ENCODE peak calls at places on chromosomes 7 and 10, in six cellular contexts. X, S, V, J, P and D are unnamed samples.

GRCh38 chr7:107505997-107506682 is 36.3 kb downstream of the GPR22 start:
- DNase-seq in P (no peak), S (no peak), J (no peak), X (no peak), V (no peak), D (peak; percentile 47)

GRCh38 chr7:158774916-158775315 is 54.4 kb downstream of the ESYT2 start:
- DNase-seq in J (no peak), S (no peak), P (no peak), V (no peak), X (no peak), D (no peak)

GRCh38 chr10:61410353-61410752 is 42.8 kb downstream of the TMEM26 start:
- DNase-seq in V (no peak), X (no peak), P (peak; percentile 17), J (no peak), S (no peak), D (no peak)

GRCh38 chr10:131556061-131556896 is 244.8 kb upstream of the TCERG1L start:
- DNase-seq in S (no peak), J (no peak), V (no peak), P (no peak), X (no peak), D (no peak)

GRCh38 chr7:46178685-46179084 is 257.6 kb upstream of the IGFBP3 start:
- DNase-seq in V (peak; percentile 30), P (no peak), S (no peak), X (no peak), J (no peak), D (no peak)

GRCh38 chr10:78899996-78900714 is 168.6 kb upstream of the ZMIZ1 start:
- DNase-seq in X (peak; percentile 70), P (peak; percentile 60), S (peak; percentile 45), V (no peak), J (no peak), D (no peak)

GRCh38 chr7:132075573-132075972 is 500.7 kb downstream of the PLXNA4 start:
- DNase-seq in V (no peak), J (no peak), S (no peak), X (no peak), P (no peak), D (no peak)

GRCh38 chr7:155277385-155277994 is 20.2 kb upstream of the INSIG1 start:
- DNase-seq in V (no peak), J (peak; percentile 14), X (no peak), S (no peak), P (no peak), D (no peak)

GRCh38 chr7:122619664-122620063 is 79.3 kb downstream of the RNF133 start:
- DNase-seq in S (no peak), V (no peak), J (no peak), P (no peak), X (no peak), D (no peak)

GRCh38 chr7:8481752-8482446 is 48.5 kb downstream of the NXPH1 start:
- DNase-seq in V (no peak), J (no peak), X (no peak), S (no peak), P (no peak), D (no peak)

GRCh38 chr10:34223658-34224057 is 591.4 kb downstream of the PARD3 start:
- DNase-seq in J (no peak), P (no peak), S (no peak), X (no peak), V (no peak), D (no peak)

GRCh38 chr7:29854257-29854938 is 48.1 kb downstream of the WIPF3 start:
- DNase-seq in X (no peak), S (no peak), J (no peak), V (no peak), P (no peak), D (no peak)
- TF ChIP-seq CTCF in X (peak; percentile 10), S (no peak), J (no peak), V (peak; percentile 29), P (no peak), D (no peak)

DNA sequence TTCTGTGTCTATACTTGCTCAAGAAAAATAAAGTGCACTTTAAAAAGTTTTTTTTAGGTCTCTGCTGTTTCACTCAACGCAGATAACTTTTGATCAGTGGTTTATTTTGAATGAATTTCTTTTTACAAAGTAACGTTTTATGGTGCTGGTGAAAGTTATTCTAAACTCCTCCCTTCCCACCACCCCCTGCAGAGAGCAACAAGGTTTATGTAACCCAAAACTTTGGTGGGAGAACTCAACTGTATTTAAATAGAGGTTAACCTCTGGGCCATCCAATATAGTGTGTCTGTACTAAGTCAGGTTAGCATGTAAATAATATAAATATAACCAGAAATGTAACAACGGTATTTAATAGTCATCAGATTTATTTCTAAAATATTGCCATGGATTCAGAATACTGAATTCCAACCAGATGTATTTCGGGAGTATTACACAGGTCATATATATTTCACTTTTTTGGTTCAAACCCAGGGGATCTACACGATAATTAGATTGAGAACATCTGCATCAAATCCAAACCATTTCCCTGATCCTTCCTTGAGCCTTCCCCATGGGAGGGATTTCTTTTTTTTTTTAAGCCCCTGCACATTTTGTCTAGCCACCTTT is 3.9 kb upstream of the CUX1 start:
- DNase-seq in X (no peak), P (no peak), S (no peak), V (no peak), J (no peak), D (no peak)
- H3K4me3 ChIP-seq in X (peak overlapping the region; percentile 92), P (peak overlapping the region; percentile 82), S (peak overlapping the region; percentile 62), V (peak overlapping the region; percentile 71), J (peak overlapping the region; percentile 68), D (peak overlapping the region; percentile 63)

DNA sequence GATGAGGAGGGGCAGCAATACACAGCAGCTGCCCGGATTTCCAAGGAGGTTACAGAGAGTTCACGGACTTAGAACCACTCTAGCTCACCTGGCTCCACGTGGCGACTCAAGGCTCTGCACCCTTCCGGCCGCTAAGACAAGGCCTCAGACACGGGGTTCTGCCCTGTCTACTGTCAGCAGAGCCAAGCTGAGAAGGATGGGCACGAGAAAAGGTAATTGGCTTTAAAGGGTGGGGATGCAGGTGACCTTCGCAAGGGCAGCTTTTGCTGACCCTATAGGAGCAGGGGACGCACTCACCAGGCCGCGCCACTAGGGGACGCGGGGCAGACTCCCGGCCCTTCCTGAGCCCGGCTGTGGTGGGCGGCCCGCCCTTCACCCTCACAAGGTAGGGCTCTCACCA is 152.4 kb downstream of the KIF20B start:
- DNase-seq in X (no peak), S (no peak), J (no peak), V (no peak), P (no peak), D (no peak)
- TF ChIP-seq CTCF in X (no peak), S (no peak), J (no peak), V (peak; percentile 56), P (no peak), D (no peak)

GRCh38 chr7:99531354-99531765 is 20.6 kb downstream of the FAM200A start:
- DNase-seq in X (no peak), P (no peak), J (no peak), V (no peak), S (no peak), D (no peak)
- H3K4me3 ChIP-seq in X (no peak overlapping the region), P (no peak overlapping the region), J (no peak overlapping the region), V (no peak overlapping the region), S (no peak overlapping the region), D (no peak overlapping the region)

GRCh38 chr10:75236178-75236825 is 545 bp upstream of the COMTD1 start:
- DNase-seq in P (no peak), V (no peak), X (no peak), J (no peak), S (no peak), D (no peak)
- TF ChIP-seq CTCF in P (no peak), V (no peak), X (no peak), J (no peak), S (no peak), D (no peak)

GRCh38 chr7:105680505-105681187 is 99.4 kb upstream of the EFCAB10 start:
- DNase-seq in X (no peak), J (no peak), S (peak; percentile 55), V (no peak), P (peak; percentile 75), D (no peak)

GRCh38 chr7:105675873-105676484 is 94.7 kb upstream of the EFCAB10 start:
- DNase-seq in V (no peak), P (no peak), S (no peak), X (peak; percentile 67), J (no peak), D (no peak)

GRCh38 chr7:105677803-105678583 is 96.7 kb upstream of the EFCAB10 start:
- DNase-seq in X (no peak), J (no peak), S (no peak), V (no peak), P (no peak), D (no peak)

GRCh38 chr7:105677395-105677701 is 96.1 kb upstream of the EFCAB10 start:
- DNase-seq in S (no peak), J (no peak), X (no peak), P (no peak), V (no peak), D (no peak)

DNA sequence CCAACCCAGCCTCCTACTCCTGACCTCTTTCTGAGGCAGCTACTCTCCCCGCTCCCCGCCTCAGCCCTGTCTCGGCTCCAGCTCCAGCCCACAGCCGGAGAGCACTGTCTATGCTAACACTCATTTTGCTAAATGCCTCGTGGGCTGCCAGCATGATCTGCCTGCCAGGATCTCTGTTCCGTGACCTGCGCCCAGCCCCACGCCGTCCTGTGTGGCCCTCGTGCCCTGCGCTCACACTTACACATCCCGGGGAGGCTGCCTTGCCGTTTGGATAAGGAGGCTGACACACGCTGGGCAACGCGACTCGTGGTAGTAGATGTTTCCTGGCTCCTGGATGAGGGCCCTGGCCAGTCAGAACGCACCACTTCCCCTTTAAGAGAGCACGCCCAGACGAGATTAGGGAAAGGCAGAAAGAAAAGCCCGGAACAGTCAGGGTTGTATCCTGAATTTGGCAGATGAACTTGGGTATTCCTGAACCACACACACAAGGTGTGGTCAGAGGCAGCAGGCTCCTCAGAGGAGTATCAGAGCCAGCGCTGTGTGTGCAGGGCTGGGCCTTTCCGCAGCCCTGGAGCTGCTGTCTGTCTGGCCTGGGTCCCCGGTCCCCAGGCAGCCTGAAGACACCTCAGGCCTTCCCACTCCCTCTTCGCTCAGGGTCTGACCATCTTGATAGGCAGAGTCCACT is 97.7 kb upstream of the EFCAB10 start:
- DNase-seq in X (peak; percentile 74), V (no peak), J (peak; percentile 73), S (peak; percentile 73), P (peak; percentile 82), D (peak; percentile 61)
- H3K4me3 ChIP-seq in X (peak overlapping the region; percentile 59), V (no peak overlapping the region), J (peak overlapping the region; percentile 42), S (peak overlapping the region; percentile 30), P (peak overlapping the region; percentile 46), D (peak overlapping the region; percentile 7)

DNA sequence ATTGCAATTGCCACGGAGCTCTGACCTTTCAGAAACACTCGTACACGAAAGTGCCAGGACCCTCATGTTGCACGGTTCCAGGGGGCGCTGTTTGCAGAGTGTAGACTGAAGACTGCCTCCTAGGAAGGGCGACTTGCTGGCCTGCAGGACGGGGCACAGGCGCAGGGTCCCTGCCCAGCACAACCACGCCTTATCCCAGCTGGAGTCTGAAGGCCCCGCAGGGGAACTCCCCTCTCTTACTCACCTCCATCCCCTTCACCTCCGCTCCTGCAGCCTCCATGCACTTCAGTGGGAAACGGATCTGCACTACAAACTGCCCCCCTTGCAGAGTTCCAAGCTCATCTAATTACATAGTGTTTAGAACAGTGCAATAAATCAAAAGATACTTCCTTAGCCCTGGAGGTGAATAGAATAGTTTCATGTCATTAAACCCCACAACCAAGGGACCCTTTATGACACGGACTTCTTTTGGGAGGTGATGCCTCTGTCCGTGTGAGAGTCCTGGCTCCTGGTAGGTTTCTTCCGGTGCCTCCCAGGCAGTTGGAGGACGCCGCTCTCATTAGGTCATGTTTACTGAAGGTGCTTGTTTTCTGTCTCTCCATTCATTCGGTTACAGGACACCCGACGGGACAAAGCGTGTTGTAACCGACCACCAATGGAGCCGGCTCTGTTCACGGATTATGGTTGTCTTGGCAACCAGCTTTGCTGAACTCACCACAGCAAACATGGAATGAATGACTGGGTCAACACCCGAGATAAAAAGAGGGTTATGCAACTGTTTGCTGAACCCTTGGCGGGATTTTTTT is 262.2 kb downstream of the BAMBI start:
- DNase-seq in S (peak; percentile 75), X (peak; percentile 39), V (peak; percentile 97), J (no peak), P (peak; percentile 68), D (peak; percentile 40)
- TF ChIP-seq CTCF in S (no peak), X (peak; percentile 10), V (peak; percentile 69), J (no peak), P (peak; percentile 13), D (no peak)

GRCh38 chr10:99519690-99520039 is 13.1 kb upstream of the NKX2-3 start:
- DNase-seq in X (no peak), J (no peak), S (no peak), V (no peak), P (no peak), D (no peak)
- H3K4me3 ChIP-seq in X (no peak overlapping the region), J (no peak overlapping the region), S (no peak overlapping the region), V (no peak overlapping the region), P (no peak overlapping the region), D (no peak overlapping the region)